ENCODE peak calls at places on chromosomes 5 and 9, in eight cellular contexts. U, M, K, F, S, O, D and G are unnamed samples.

GRCh38 chr5:132250547-132250946 is 6.9 kb upstream of the PDLIM4 start:
- DNase-seq in U (no peak), M (no peak), K (no peak), F (no peak), S (no peak), O (no peak), D (no peak), G (no peak)

GRCh38 chr5:80103375-80103774 is 68.2 kb downstream of the THBS4 start:
- DNase-seq in U (no peak), M (no peak), K (no peak), F (no peak), S (no peak), O (no peak), D (no peak), G (no peak)

GRCh38 chr5:112004867-112005532 is 248.0 kb upstream of the NREP start:
- DNase-seq in U (no peak), M (no peak), K (no peak), F (no peak), S (no peak), O (no peak), D (no peak), G (no peak)

GRCh38 chr9:106675780-106676179 is 187.2 kb upstream of the ZNF462 start:
- DNase-seq in U (peak; percentile 36), M (no peak), K (no peak), F (peak; percentile 4), S (no peak), O (no peak), D (no peak), G (no peak)

GRCh38 chr9:127835930-127836586 is 18.4 kb downstream of the ENG start:
- DNase-seq in U (peak; percentile 75), M (no peak), K (no peak), F (no peak), S (no peak), O (no peak), D (peak; percentile 54), G (no peak)

GRCh38 chr5:123174916-123175481 is 86.0 kb downstream of the PRDM6 start:
- DNase-seq in U (no peak), M (no peak), K (no peak), F (no peak), S (no peak), O (no peak), D (no peak), G (no peak)

GRCh38 chr9:121700165-121700830 is 48.9 kb downstream of the DAB2IP start:
- DNase-seq in U (peak; percentile 72), M (no peak), K (peak; percentile 61), F (no peak), S (no peak), O (no peak), D (no peak), G (peak; percentile 87)

GRCh38 chr9:21477466-21477865 is 4.6 kb downstream of the IFNE start:
- DNase-seq in U (no peak), M (no peak), K (no peak), F (no peak), S (no peak), O (no peak), D (no peak), G (no peak)

GRCh38 chr9:135788576-135789300 is 86.8 kb downstream of the KCNT1 start:
- DNase-seq in U (no peak), M (no peak), K (no peak), F (no peak), S (no peak), O (no peak), D (no peak), G (no peak)

GRCh38 chr9:115891929-115892328 is 261.7 kb upstream of the PAPPA start:
- DNase-seq in U (no peak), M (no peak), K (no peak), F (no peak), S (no peak), O (no peak), D (peak; percentile 62), G (no peak)